ENCODE peak calls at places on chromosomes 11 and 22, in four cellular contexts. H, Q, U and L are unnamed samples.

GRCh38 chr11:85180528-85180927 is 446.6 kb downstream of the DLG2 start:
- DNase-seq in H (no peak), Q (no peak), U (no peak), L (no peak)

GRCh38 chr11:17786824-17787525 is 52.4 kb downstream of the KCNC1 start:
- DNase-seq in H (peak), Q (peak), U (no peak), L (no peak)

GRCh38 chr22:29704528-29705285 is 15.1 kb upstream of the CABP7 start:
- DNase-seq in H (no peak), Q (no peak), U (no peak), L (no peak)

GRCh38 chr11:14322510-14322909 is 36.5 kb downstream of the RRAS2 start:
- DNase-seq in H (no peak), Q (no peak), U (no peak), L (no peak)

GRCh38 chr11:706439-706956 is 467 bp downstream of the EPS8L2 start:
- DNase-seq in H (no peak), Q (no peak), U (no peak), L (no peak)

GRCh38 chr11:19587979-19588378 is 124.7 kb upstream of the NAV2 start:
- DNase-seq in H (no peak), Q (no peak), U (no peak), L (no peak)

GRCh38 chr11:120431633-120432032 is 79.9 kb upstream of the GRIK4 start:
- DNase-seq in H (no peak), Q (peak), U (no peak), L (no peak)

GRCh38 chr11:117855452-117855851 is 21.0 kb downstream of the FXYD6 start:
- DNase-seq in H (no peak), Q (no peak), U (no peak), L (no peak)

GRCh38 chr11:78270993-78271392 is 82.3 kb downstream of the USP35 start:
- DNase-seq in H (no peak), Q (no peak), U (no peak), L (no peak)

GRCh38 chr11:133271206-133271605 is 261.1 kb downstream of the OPCML start:
- DNase-seq in H (no peak), Q (no peak), U (no peak), L (no peak)

GRCh38 chr11:57778318-57779037 is 16.9 kb downstream of the CTNND1 start:
- DNase-seq in H (peak), Q (peak), U (no peak), L (no peak)

GRCh38 chr11:7251836-7252682 is at the start of gene SYT9:
- DNase-seq in H (no peak), Q (peak), U (no peak), L (no peak)

GRCh38 chr22:39382410-39382809 is 17.2 kb upstream of the TAB1 start:
- DNase-seq in H (no peak), Q (no peak), U (no peak), L (no peak)

GRCh38 chr11:36376888-36377758 is 81.0 kb downstream of the PRR5L start:
- DNase-seq in H (no peak), Q (peak), U (peak), L (peak)

GRCh38 chr11:86043765-86044534 is 24.9 kb downstream of the PICALM start:
- DNase-seq in H (no peak), Q (no peak), U (no peak), L (no peak)

GRCh38 chr11:1560618-1561251 is 11.3 kb downstream of the DUSP8 start:
- DNase-seq in H (no peak), Q (no peak), U (no peak), L (no peak)

GRCh38 chr11:16603890-16604783 is 134.3 kb upstream of the C11orf58 start:
- DNase-seq in H (no peak), Q (peak), U (no peak), L (no peak)

GRCh38 chr22:26735019-26735409 is 77.6 kb downstream of the MIAT start:
- DNase-seq in H (no peak), Q (no peak), U (no peak), L (no peak)

GRCh38 chr11:16030664-16031063 is 325.7 kb downstream of the SOX6 start:
- DNase-seq in H (no peak), Q (no peak), U (no peak), L (no peak)

GRCh38 chr11:62592216-62592815 is 993 bp upstream of the TUT1 start:
- DNase-seq in H (no peak), Q (no peak), U (no peak), L (no peak)

GRCh38 chr11:65389294-65389980 is 3.0 kb downstream of the FRMD8 start:
- DNase-seq in H (no peak), Q (no peak), U (no peak), L (no peak)

GRCh38 chr22:46030241-46030880 is 53.4 kb upstream of the WNT7B start:
- DNase-seq in H (no peak), Q (no peak), U (no peak), L (no peak)

GRCh38 chr11:76248210-76248609 is 41.9 kb upstream of the WNT11 start:
- DNase-seq in H (no peak), Q (peak), U (no peak), L (no peak)

GRCh38 chr11:57294225-57295131 is 30.3 kb downstream of the TNKS1BP1 start:
- DNase-seq in H (no peak), Q (peak), U (no peak), L (no peak)

GRCh38 chr11:61848631-61849030 is 20.5 kb downstream of the FADS2 start:
- DNase-seq in H (no peak), Q (no peak), U (no peak), L (no peak)